ENCODE peak calls at places on chromosome 19, in eight cellular contexts. D, C, X, V, P, O, B and W are unnamed samples.

GRCh38 chr19:1468274-1469199 is 10.5 kb downstream of the C19orf25 start:
- DNase-seq in D (peak; percentile 60), C (peak; percentile 69), X (no peak), V (no peak), P (no peak), O (no peak), B (no peak), W (no peak)

GRCh38 chr19:55647732-55648656 is at the start of gene CCDC106:
- DNase-seq in D (peak; percentile 80), C (peak; percentile 85), X (peak; percentile 55), V (no peak), P (peak; percentile 93), O (peak; percentile 71), B (no peak), W (peak; percentile 65)

GRCh38 chr19:46386151-46386550 is 27.2 kb downstream of the CCDC8 start:
- DNase-seq in D (no peak), C (no peak), X (no peak), V (no peak), P (no peak), O (no peak), B (no peak), W (peak; percentile 4)

GRCh38 chr19:6890421-6890913 is 3.1 kb downstream of the ADGRE1 start:
- DNase-seq in D (no peak), C (no peak), X (no peak), V (no peak), P (no peak), O (no peak), B (no peak), W (no peak)

GRCh38 chr19:47232422-47233211 is 1.6 kb upstream of the BBC3 start:
- DNase-seq in D (peak; percentile 78), C (no peak), X (no peak), V (no peak), P (no peak), O (peak; percentile 86), B (no peak), W (peak; percentile 54)

GRCh38 chr19:47848871-47849473 is 10.1 kb upstream of the TPRX2 start:
- DNase-seq in D (peak; percentile 82), C (peak; percentile 85), X (peak; percentile 15), V (peak; percentile 57), P (peak; percentile 33), O (no peak), B (peak; percentile 62), W (peak; percentile 90)

GRCh38 chr19:46821512-46822359 is 28.9 kb downstream of the AP2S1 start:
- DNase-seq in D (no peak), C (peak; percentile 26), X (no peak), V (no peak), P (no peak), O (no peak), B (no peak), W (peak; percentile 45)

GRCh38 chr19:16417660-16418596 is 53.8 kb downstream of the EPS15L1 start:
- DNase-seq in D (peak; percentile 48), C (peak; percentile 85), X (peak; percentile 30), V (peak; percentile 35), P (peak; percentile 91), O (peak; percentile 51), B (peak; percentile 72), W (peak; percentile 57)

DNA sequence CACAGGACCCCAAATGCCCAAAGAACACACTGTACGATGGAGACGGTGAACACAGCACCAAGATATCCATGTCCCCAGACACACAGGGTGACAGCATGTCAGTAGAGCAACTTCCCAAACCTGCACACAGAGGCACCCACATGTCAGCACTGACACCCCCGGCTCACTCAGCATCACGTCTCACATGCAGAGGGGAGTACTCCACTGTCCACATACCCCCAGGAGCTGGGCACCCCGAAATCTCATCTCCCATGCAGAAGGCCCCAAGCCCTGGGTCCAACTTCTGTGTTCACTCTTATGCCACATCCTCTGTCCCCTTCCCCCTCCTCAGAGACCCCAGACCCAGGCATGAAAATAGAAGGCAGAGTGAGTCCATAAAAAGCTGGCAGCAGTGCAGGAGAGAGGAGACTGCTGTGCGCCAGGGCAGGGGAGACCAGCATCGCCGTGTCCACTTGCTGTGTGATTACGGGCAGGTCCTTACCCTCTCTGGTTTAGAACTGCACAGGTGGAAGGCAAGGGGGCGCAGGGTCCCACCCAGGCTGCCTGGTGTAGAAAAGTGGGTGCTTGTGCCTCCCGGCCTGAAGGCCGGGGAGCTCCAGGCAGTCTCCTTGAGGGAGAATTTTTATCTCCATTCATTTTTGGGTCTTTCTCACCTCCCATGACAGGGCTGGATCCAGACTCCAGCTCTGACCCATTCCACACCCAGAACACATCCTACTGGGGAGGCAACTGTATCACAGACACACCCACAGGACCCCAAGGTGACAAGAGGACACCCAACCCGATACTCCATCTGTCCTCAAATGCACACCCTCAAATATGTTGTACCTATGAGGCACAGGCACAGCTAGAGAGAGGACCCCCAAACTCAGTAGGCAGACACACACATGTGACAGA is 17.0 kb downstream of the ERFL start:
- DNase-seq in D (no peak), C (no peak), X (no peak), V (no peak), P (no peak), O (no peak), B (no peak), W (no peak)
- TF ChIP-seq MAX in D (no peak), C (no peak), X (no peak), V (no peak), P (no peak), O (no peak), B (no peak), W (no peak)

GRCh38 chr19:11260996-11261395 is 1.3 kb downstream of the DOCK6 start:
- DNase-seq in D (no peak), C (no peak), X (no peak), V (no peak), P (no peak), O (no peak), B (no peak), W (no peak)

GRCh38 chr19:11264452-11265176 is 2.3 kb upstream of the DOCK6 start:
- DNase-seq in D (peak; percentile 38), C (peak; percentile 70), X (peak; percentile 31), V (no peak), P (no peak), O (peak; percentile 70), B (no peak), W (no peak)

GRCh38 chr19:11263726-11264125 is 1.4 kb upstream of the DOCK6 start:
- DNase-seq in D (no peak), C (no peak), X (no peak), V (no peak), P (no peak), O (no peak), B (no peak), W (no peak)

GRCh38 chr19:11261431-11261901 is 858 bp downstream of the DOCK6 start:
- DNase-seq in D (no peak), C (peak; percentile 40), X (no peak), V (no peak), P (peak; percentile 69), O (no peak), B (no peak), W (no peak)

GRCh38 chr19:11261902-11262839 is at the start of gene DOCK6:
- DNase-seq in D (no peak), C (peak; percentile 60), X (no peak), V (no peak), P (peak; percentile 91), O (no peak), B (no peak), W (peak; percentile 37)
- TF ChIP-seq CTCF in D (peak; percentile 42), C (no peak), X (peak; percentile 56), V (peak; percentile 77), P (peak; percentile 59), O (peak; percentile 23), B (peak; percentile 40), W (peak; percentile 21)

GRCh38 chr19:31676271-31677004 is 327.2 kb upstream of the TSHZ3 start:
- DNase-seq in D (peak; percentile 47), C (peak; percentile 42), X (no peak), V (no peak), P (peak; percentile 48), O (no peak), B (peak; percentile 13), W (peak; percentile 27)

GRCh38 chr19:31674503-31675186 is 325.4 kb upstream of the TSHZ3 start:
- DNase-seq in D (no peak), C (no peak), X (no peak), V (no peak), P (no peak), O (no peak), B (no peak), W (no peak)

GRCh38 chr19:31670931-31671330 is 321.7 kb upstream of the TSHZ3 start:
- DNase-seq in D (no peak), C (no peak), X (no peak), V (no peak), P (no peak), O (no peak), B (no peak), W (no peak)

GRCh38 chr19:31678421-31678820 is 329.2 kb upstream of the TSHZ3 start:
- DNase-seq in D (no peak), C (no peak), X (no peak), V (no peak), P (no peak), O (no peak), B (no peak), W (no peak)

DNA sequence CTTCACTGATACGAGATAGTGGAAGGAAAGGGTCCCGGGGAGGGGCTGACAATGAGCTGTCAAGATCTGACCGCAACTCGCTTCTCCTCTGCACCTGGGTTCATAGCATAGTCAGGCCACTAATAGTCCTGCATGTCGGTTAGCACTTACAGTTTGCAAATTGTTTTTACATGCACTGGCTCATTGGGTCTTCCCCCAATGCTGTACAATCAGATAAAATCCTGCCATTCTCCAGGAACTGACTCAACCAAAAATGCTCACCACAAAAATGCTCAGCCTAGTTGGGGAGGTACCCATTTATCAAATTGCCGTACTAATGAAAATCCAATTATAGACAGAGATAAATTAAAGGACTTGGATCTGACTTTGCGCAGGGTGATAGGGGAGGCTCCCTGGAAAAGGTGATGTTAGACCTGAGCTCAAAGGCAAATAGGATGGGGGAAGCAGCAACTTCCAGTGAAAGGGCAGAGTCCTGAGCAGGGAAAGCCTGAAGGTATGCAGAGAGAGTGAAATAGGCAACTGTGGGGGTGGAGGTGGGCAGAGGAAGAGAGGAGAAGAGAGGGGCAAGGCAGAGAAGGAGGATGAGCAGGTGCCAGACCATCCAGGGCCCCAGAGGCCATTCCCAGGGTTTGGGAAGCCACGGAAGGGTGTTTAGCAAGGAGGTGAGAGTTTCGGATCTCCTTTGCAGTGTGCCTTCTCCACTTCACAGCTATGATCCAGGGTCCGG is 326.1 kb upstream of the TSHZ3 start:
- DNase-seq in D (no peak), C (no peak), X (no peak), V (no peak), P (no peak), O (no peak), B (no peak), W (no peak)
- TF ChIP-seq MAX in D (no peak), C (no peak), X (no peak), V (no peak), P (no peak), O (no peak), B (no peak), W (no peak)

DNA sequence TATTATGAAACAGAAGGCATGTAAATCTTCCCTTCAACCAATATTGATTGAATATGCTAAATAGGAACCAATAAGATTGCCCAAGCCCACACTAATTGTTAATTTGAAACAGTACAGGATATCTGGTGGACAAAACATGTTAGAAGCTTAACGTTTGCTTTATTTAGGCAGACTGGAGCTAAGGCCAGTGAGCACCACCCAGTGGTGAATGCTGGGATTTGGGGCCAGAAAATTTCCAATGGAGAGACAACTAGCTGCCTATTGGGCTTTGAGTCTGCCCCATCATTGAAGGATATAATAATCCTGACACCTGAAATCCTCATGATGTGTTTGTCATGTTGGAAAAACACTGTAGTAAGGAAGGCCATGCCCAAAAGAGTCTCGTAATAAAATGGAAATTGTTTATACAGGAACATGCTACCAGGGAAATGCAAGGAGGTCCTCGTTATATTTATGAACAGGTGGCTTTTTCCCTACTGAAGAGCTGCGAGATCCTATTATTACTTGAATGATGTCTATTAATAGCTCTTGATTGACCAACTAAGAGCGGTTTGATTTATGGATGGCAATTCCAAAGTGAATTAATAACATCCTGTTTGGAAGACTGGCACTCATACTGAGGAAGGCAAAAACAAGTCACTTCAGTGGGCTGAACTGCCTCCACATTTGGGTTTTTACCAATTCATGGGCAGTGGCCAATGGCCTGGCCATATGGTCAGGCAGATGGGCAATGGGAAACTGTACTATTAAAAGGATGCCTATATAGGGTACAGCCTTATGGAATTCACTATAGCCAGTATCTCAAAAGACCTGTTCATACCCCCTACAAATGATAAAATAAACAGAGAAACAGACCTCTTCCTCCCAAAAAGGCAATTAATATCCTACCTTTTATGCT is 8.7 kb downstream of the SIGLECL1 start:
- DNase-seq in D (peak; percentile 50), C (peak; percentile 66), X (peak; percentile 24), V (peak; percentile 41), P (peak; percentile 48), O (peak; percentile 44), B (peak; percentile 15), W (peak; percentile 75)
- TF ChIP-seq CTCF in D (peak; percentile 56), C (peak; percentile 52), X (peak; percentile 69), V (peak; percentile 73), P (peak; percentile 70), O (peak; percentile 52), B (peak; percentile 82), W (peak; percentile 90)